ENCODE peak calls at places on chromosome 16, in four cellular contexts. P is H1, I is SK-N-SH, X is GM12878. U is an unnamed sample.

GRCh38 chr16:1082952-1083675 is 10.6 kb downstream of the SSTR5 start:
- DNase-seq in X (no peak), I (no peak), P (no peak), U (no peak)

GRCh38 chr16:61946019-61946418 is 90.2 kb downstream of the CDH8 start:
- DNase-seq in I (no peak), X (no peak), P (no peak), U (no peak)

GRCh38 chr16:86231996-86232350 is 278.4 kb upstream of the FOXF1 start:
- DNase-seq in I (no peak), P (no peak), X (no peak), U (no peak)

GRCh38 chr16:69762843-69763556 is 868 bp downstream of the WWP2 start:
- DNase-seq in I (no peak), X (no peak), P (no peak), U (no peak)

GRCh38 chr16:10497132-10498088 is 83.0 kb downstream of the EMP2 start:
- DNase-seq in P (no peak), X (no peak), I (no peak), U (peak; percentile 48)

GRCh38 chr16:50822671-50823070 is 80.8 kb downstream of the CYLD start:
- DNase-seq in P (no peak), I (no peak), X (no peak), U (no peak)

GRCh38 chr16:80875616-80876015 is 71.2 kb upstream of the CDYL2 start:
- DNase-seq in I (no peak), P (no peak), X (no peak), U (no peak)

GRCh38 chr16:14331020-14331419 is 259.9 kb downstream of the MRTFB start:
- DNase-seq in X (no peak), P (no peak), I (no peak), U (peak; percentile 44)

GRCh38 chr16:22687031-22687530 is 126.9 kb upstream of the HS3ST2 start:
- DNase-seq in P (no peak), X (no peak), I (no peak), U (no peak)

GRCh38 chr16:15803608-15804007 is 53.2 kb downstream of the MYH11 start:
- DNase-seq in I (no peak), P (no peak), X (no peak), U (no peak)

GRCh38 chr16:59295474-59295873 is 561.4 kb upstream of the GOT2 start:
- DNase-seq in X (no peak), P (no peak), I (no peak), U (no peak)

GRCh38 chr16:6446370-6446769 is 886.3 kb upstream of the RBFOX1 start:
- DNase-seq in X (no peak), P (peak; percentile 7), I (no peak), U (peak; percentile 1)

GRCh38 chr16:1614226-1615102 is 2.3 kb downstream of the CRAMP1 start:
- DNase-seq in I (peak; percentile 83), X (no peak), P (no peak), U (peak; percentile 69)

GRCh38 chr16:76518791-76519190 is 241.6 kb downstream of the CNTNAP4 start:
- DNase-seq in P (no peak), X (no peak), I (no peak), U (no peak)

GRCh38 chr16:56190903-56191806 is at the start of gene GNAO1:
- DNase-seq in P (no peak), X (no peak), I (peak; percentile 94), U (peak; percentile 81)

GRCh38 chr16:78542419-78542818 is 443.0 kb downstream of the WWOX start:
- DNase-seq in P (no peak), X (no peak), I (no peak), U (no peak)

GRCh38 chr16:11604783-11605563 is 18.3 kb upstream of the LITAF start:
- DNase-seq in P (no peak), I (no peak), X (no peak), U (no peak)

GRCh38 chr16:47475786-47476185 is 14.7 kb downstream of the PHKB start:
- DNase-seq in P (no peak), I (no peak), X (no peak), U (no peak)

GRCh38 chr16:12906765-12907516 is 5.5 kb downstream of the SHISA9 start:
- DNase-seq in P (no peak), X (no peak), I (no peak), U (no peak)

GRCh38 chr16:10824111-10824893 is 5.7 kb upstream of the TVP23A start:
- DNase-seq in X (no peak), P (no peak), I (no peak), U (no peak)

GRCh38 chr16:89764711-89765201 is 43.4 kb downstream of the ZNF276 start:
- DNase-seq in P (no peak), X (peak; percentile 91), I (no peak), U (no peak)

GRCh38 chr16:67399749-67400704 is 6.7 kb upstream of the TPPP3 start:
- DNase-seq in I (peak; percentile 69), X (no peak), P (no peak), U (no peak)

GRCh38 chr16:65012357-65012756 is 109.5 kb downstream of the CDH11 start:
- DNase-seq in X (no peak), P (no peak), I (no peak), U (no peak)

GRCh38 chr16:8655184-8655717 is 19.2 kb upstream of the ABAT start:
- DNase-seq in X (peak; percentile 31), P (no peak), I (no peak), U (no peak)

GRCh38 chr16:28502290-28502689 is 4.3 kb downstream of the IL27 start:
- DNase-seq in P (no peak), X (no peak), I (no peak), U (no peak)

GRCh38 chr16:14003119-14003570 is 68.0 kb upstream of the MRTFB start:
- DNase-seq in I (peak; percentile 81), X (no peak), P (peak; percentile 66), U (peak; percentile 57)

GRCh38 chr16:88838566-88838965 is 18.2 kb downstream of the GALNS start:
- DNase-seq in I (no peak), P (no peak), X (no peak), U (no peak)

GRCh38 chr16:59899940-59900339 is 1165.8 kb upstream of the GOT2 start:
- DNase-seq in P (no peak), X (no peak), I (no peak), U (no peak)

GRCh38 chr16:89909777-89910716 is 8.6 kb upstream of the MC1R start:
- DNase-seq in P (no peak), X (no peak), I (peak; percentile 92), U (peak; percentile 80)

DNA sequence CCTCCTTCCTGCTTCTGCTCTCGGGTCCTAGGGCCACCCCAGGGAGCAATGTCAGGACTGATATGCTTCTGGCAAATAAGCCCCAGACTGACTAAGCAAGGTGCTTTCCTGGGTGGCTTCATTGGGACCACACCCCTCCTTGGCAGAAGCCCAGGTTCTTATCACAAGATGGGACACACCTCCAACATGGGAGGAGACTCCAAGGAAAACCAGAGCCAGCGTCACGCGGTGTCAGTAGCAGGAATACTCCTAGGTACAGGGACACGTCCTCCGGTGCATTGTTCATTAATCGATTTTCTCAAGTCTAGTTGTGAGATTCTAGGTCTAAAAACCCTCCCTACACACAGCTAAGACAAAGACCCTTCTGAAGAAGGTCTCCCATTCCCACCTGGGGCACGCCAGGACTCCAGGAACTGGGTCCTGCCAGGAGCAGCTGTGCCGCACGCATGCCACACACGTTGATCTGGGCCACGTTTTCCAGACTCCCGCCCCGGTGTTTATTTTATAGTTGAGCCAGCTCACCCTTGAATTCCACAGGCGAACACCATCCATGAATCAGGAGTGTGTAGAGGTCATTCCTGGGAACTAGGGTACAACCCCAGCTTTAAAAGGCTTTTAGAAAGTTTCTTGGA is 30.8 kb downstream of the FA2H start:
- DNase-seq in I (no peak), X (no peak), P (no peak), U (peak; percentile 87)
- TF ChIP-seq NRF1 in I (no peak), X (no peak), P (no peak), U (peak; percentile 15)

DNA sequence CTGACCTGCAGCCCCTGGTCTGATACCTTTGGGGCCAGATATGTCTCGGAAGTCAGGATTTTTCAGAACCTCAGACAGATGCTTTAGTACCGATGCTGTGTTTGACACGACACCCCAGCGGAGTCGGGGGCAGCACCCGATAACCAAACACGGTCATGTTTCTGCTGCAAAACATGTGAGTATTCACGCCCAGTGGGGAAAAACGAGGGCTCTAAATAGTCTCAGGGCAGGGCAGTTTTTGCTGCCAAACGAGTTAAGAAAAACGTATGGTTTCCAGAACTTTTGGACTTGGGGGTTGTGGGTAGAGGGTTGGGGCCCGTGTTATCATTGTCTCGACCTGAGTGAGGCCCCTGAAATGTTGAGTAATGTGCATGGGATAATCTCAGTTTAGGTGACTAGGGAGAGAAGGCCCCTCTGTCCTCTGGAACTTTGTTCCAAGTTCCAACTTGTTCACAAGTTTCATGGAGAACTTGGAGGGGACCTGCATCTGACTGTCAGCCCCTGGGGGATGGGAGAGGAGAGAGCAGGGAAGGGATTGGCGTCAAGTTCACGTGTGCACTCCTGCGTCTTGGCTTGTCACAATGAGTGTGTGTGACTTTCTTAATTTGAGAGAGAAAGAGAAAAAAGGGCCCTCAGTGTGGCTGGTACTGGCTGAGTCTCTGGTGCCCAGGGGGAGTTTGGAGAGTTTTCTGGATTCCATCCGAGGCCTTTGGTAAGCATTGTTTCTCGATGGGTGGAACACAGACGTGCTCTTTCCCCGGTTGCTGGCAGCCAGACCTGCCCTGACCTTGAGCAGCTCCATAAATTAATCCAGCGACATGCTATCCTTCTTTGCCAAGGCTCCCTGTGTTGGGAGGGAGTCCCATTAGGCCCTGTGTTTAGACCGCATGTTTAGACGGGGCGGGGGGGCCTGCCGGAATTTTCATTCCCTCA is 83.9 kb upstream of the CIBAR2 start:
- DNase-seq in P (no peak), I (peak; percentile 70), X (no peak), U (no peak)
- TF ChIP-seq NRF1 in P (no peak), I (no peak), X (no peak), U (no peak)

DNA sequence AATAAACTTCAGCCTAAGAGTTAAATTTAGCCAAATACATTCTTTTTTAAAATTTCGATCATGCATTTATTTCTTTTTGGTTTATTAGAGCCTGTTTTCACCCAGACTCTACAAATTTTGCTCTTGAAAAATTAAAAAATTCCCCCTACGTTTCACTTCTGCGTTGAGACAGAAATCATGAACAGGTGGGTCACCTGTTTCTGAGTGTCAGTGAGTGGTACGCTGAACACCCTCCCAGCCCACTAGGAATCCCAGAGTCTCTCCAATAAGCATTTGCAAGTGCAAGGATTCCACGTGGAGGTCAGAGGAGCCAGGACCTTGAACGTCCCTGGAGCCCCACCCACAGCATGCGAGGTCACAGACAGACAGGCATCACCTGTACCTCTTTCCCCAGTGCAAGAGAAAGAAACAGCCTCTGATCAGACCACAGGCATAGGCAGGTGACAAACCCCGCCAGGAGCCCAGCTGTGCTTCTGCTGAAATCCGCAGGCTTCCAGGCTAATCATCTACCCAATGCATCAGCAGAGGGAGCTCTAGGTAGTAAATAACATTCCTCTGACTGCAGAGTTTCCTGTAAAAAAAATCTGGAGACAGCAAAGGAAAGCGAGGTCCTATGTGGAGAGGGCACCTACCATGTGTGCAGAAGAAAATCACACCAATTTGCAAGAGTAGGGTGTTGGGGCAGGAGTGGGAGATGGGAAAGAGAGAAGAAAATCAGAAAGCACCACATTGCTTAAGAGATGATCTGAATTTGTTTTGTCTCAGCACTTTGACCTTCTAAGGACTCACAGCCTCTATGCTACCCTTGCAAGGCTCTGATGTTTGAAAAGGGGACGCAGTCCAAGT is 5.9 kb upstream of the XYLT1 start:
- DNase-seq in P (peak; percentile 44), I (peak; percentile 79), X (no peak), U (no peak)
- TF ChIP-seq NRF1 in P (no peak), I (no peak), X (no peak), U (no peak)

DNA sequence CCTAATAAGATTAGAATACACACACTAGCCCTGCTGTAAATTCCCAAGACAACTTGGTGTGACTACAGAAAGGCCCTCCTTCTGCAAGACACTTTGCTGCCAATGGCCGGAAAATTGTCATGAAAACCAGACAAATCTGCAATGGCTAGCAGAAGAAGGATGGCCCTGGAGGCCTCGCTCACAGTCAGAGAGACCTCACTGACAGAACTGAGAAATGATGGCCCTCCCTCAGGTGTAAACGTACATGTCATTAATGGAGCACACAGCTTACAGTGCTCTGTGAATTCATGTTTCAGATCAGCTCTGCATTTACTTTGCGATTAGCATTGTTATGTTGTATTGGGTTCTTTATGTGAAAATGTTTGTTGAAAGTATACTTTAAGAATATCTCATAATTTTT is 202.9 kb upstream of the N4BP1 start:
- DNase-seq in I (no peak), X (no peak), P (no peak), U (no peak)
- TF ChIP-seq NRF1 in I (no peak), X (no peak), P (no peak), U (no peak)